ENCODE peak calls at places on chromosome 9, in seven cellular contexts. B is AG09309; E is neural progenitor cell; N is left lung; W is stimulated activated CD4-positive, alpha-beta T cell treated with anti-CD3 and anti-CD28 coated beads, TNF-alpha, amount 100 ng/mL, for 24 hours; I is neural crest cell; L is AG20443. F is an unnamed sample.
A peak's percentile ranks its signal among the peaks of the same experiment; 100 is the strongest.

GRCh38 chr9:121550569-121551512 is 51.2 kb upstream of the GGTA1 start:
- DNase-seq in B (no peak), E (peak; percentile 91), N (peak; percentile 77), W (peak; percentile 69), I (peak; percentile 94), L (peak; percentile 80), F (peak; percentile 84)

GRCh38 chr9:123739902-123740301 is 190.0 kb downstream of the DENND1A start:
- DNase-seq in B (no peak), E (no peak), N (no peak), W (no peak), I (no peak), L (no peak), F (no peak)

GRCh38 chr9:35733109-35733541 is 659 bp downstream of the CREB3 start:
- DNase-seq in B (no peak), E (peak; percentile 77), N (no peak), W (no peak), I (no peak), L (peak; percentile 37), F (peak; percentile 41)

GRCh38 chr9:131727184-131727785 is 12.6 kb downstream of the RAPGEF1 start:
- DNase-seq in B (no peak), E (no peak), N (no peak), W (no peak), I (no peak), L (peak; percentile 53), F (no peak)

GRCh38 chr9:136597965-136598364 is 52.1 kb upstream of the NOTCH1 start:
- DNase-seq in B (no peak), E (no peak), N (no peak), W (no peak), I (peak; percentile 45), L (no peak), F (no peak)

GRCh38 chr9:26746357-26747072 is 146.1 kb downstream of the CAAP1 start:
- DNase-seq in B (no peak), E (no peak), N (no peak), W (no peak), I (no peak), L (no peak), F (no peak)

GRCh38 chr9:134536931-134537330 is 104.7 kb upstream of the COL5A1 start:
- DNase-seq in B (no peak), E (no peak), N (no peak), W (no peak), I (no peak), L (no peak), F (no peak)

GRCh38 chr9:128882677-128883590 is 1.0 kb downstream of the LRRC8A start:
- DNase-seq in B (no peak), E (peak; percentile 16), N (no peak), W (no peak), I (no peak), L (peak; percentile 27), F (no peak)

GRCh38 chr9:116165912-116166311 is 12.3 kb downstream of the PAPPA start:
- DNase-seq in B (no peak), E (no peak), N (no peak), W (no peak), I (no peak), L (peak; percentile 30), F (no peak)

F was measured in neuronal stem cell.